ENCODE peak calls at places on chromosome 12, in nine cellular contexts. V, J, Z, P, F, X, S, E and B are unnamed samples.

GRCh38 chr12:2374092-2374740 is 321.4 kb downstream of the CACNA1C start:
- DNase-seq in V (no peak), J (no peak), Z (no peak), P (peak; percentile 74), F (no peak), X (no peak), S (no peak), E (no peak), B (no peak)

GRCh38 chr12:102484017-102484731 is 3.8 kb upstream of the IGF1 start:
- DNase-seq in V (peak; percentile 48), J (no peak), Z (peak; percentile 46), P (peak; percentile 86), F (no peak), X (peak; percentile 91), S (peak; percentile 19), E (peak; percentile 68), B (peak; percentile 72)

GRCh38 chr12:108773798-108774788 is 42.8 kb upstream of the CORO1C start:
- DNase-seq in V (peak; percentile 80), J (no peak), Z (peak; percentile 22), P (peak; percentile 90), F (no peak), X (peak; percentile 95), S (peak; percentile 63), E (no peak), B (peak; percentile 97)

GRCh38 chr12:47236109-47236714 is 156.5 kb upstream of the AMIGO2 start:
- DNase-seq in V (no peak), J (no peak), Z (no peak), P (peak; percentile 89), F (no peak), X (no peak), S (peak; percentile 67), E (peak; percentile 91), B (no peak)

GRCh38 chr12:97567619-97568110 is 105.1 kb downstream of the RMST start:
- DNase-seq in V (no peak), J (no peak), Z (no peak), P (no peak), F (no peak), X (no peak), S (no peak), E (peak; percentile 40), B (no peak)

GRCh38 chr12:19915392-19916192 is 452.7 kb upstream of the PDE3A start:
- DNase-seq in V (no peak), J (no peak), Z (peak; percentile 66), P (peak; percentile 44), F (no peak), X (no peak), S (peak; percentile 33), E (peak; percentile 36), B (no peak)

GRCh38 chr12:78406213-78406612 is 458.4 kb upstream of the SYT1 start:
- DNase-seq in V (no peak), J (no peak), Z (no peak), P (no peak), F (no peak), X (no peak), S (no peak), E (no peak), B (no peak)

GRCh38 chr12:98758331-98758730 is 113.2 kb downstream of the APAF1 start:
- DNase-seq in V (no peak), J (no peak), Z (no peak), P (peak; percentile 63), F (no peak), X (no peak), S (no peak), E (no peak), B (peak; percentile 43)

GRCh38 chr12:92546826-92547348 is 155.9 kb upstream of the PLEKHG7 start:
- DNase-seq in V (no peak), J (no peak), Z (no peak), P (no peak), F (no peak), X (no peak), S (no peak), E (no peak), B (no peak)

GRCh38 chr12:54337280-54337842 is 12.4 kb downstream of the COPZ1 start:
- DNase-seq in V (no peak), J (no peak), Z (peak; percentile 36), P (no peak), F (no peak), X (no peak), S (no peak), E (no peak), B (no peak)

GRCh38 chr12:48993787-48994186 is 5.4 kb downstream of the DDN start:
- DNase-seq in V (no peak), J (no peak), Z (no peak), P (no peak), F (no peak), X (no peak), S (no peak), E (peak; percentile 28), B (no peak)

GRCh38 chr12:43338848-43339526 is 213.0 kb downstream of the ADAMTS20 start:
- DNase-seq in V (no peak), J (no peak), Z (peak; percentile 63), P (peak; percentile 54), F (no peak), X (no peak), S (peak; percentile 44), E (peak; percentile 70), B (no peak)

GRCh38 chr12:60279224-60279623 is 683.4 kb downstream of the SLC16A7 start:
- DNase-seq in V (no peak), J (no peak), Z (no peak), P (peak; percentile 36), F (no peak), X (no peak), S (no peak), E (peak; percentile 51), B (no peak)

GRCh38 chr12:113310489-113310888 is 24.4 kb downstream of the SLC8B1 start:
- DNase-seq in V (no peak), J (no peak), Z (no peak), P (no peak), F (no peak), X (no peak), S (no peak), E (peak; percentile 51), B (no peak)

GRCh38 chr12:93803408-93803807 is 126.2 kb downstream of the CRADD start:
- DNase-seq in V (no peak), J (no peak), Z (peak; percentile 10), P (peak; percentile 92), F (no peak), X (no peak), S (no peak), E (no peak), B (no peak)

GRCh38 chr12:117073611-117074010 is 25.6 kb downstream of the TESC start:
- DNase-seq in V (no peak), J (no peak), Z (no peak), P (no peak), F (no peak), X (no peak), S (no peak), E (no peak), B (no peak)

GRCh38 chr12:6374028-6374780 is 1.2 kb downstream of the SCNN1A start:
- DNase-seq in V (no peak), J (no peak), Z (no peak), P (no peak), F (no peak), X (no peak), S (no peak), E (no peak), B (peak; percentile 18)
- H3K4me3 ChIP-seq in V (no peak overlapping the region), J (no peak overlapping the region), Z (no peak overlapping the region), P (no peak overlapping the region), F (peak overlapping the region; percentile 58), X (no peak overlapping the region), S (no peak overlapping the region), E (no peak overlapping the region), B (no peak overlapping the region)

GRCh38 chr12:132568826-132569480 is 41.4 kb downstream of the LRCOL1 start:
- DNase-seq in V (no peak), J (no peak), Z (no peak), P (no peak), F (no peak), X (no peak), S (no peak), E (no peak), B (no peak)
- H3K4me3 ChIP-seq in V (no peak overlapping the region), J (no peak overlapping the region), Z (no peak overlapping the region), P (no peak overlapping the region), F (no peak overlapping the region), X (no peak overlapping the region), S (no peak overlapping the region), E (no peak overlapping the region), B (no peak overlapping the region)

GRCh38 chr12:105085537-105085936 is 1.3 kb upstream of the ALDH1L2 start:
- DNase-seq in V (no peak), J (no peak), Z (no peak), P (no peak), F (no peak), X (no peak), S (no peak), E (no peak), B (no peak)

GRCh38 chr12:105092336-105092735 is 8.1 kb upstream of the ALDH1L2 start:
- DNase-seq in V (no peak), J (no peak), Z (peak; percentile 29), P (no peak), F (no peak), X (no peak), S (no peak), E (peak; percentile 46), B (no peak)

GRCh38 chr12:105089817-105090216 is 5.6 kb upstream of the ALDH1L2 start:
- DNase-seq in V (no peak), J (no peak), Z (no peak), P (no peak), F (no peak), X (no peak), S (no peak), E (no peak), B (no peak)

GRCh38 chr12:105091495-105092206 is 7.4 kb upstream of the ALDH1L2 start:
- DNase-seq in V (no peak), J (no peak), Z (no peak), P (no peak), F (no peak), X (no peak), S (no peak), E (no peak), B (no peak)

DNA sequence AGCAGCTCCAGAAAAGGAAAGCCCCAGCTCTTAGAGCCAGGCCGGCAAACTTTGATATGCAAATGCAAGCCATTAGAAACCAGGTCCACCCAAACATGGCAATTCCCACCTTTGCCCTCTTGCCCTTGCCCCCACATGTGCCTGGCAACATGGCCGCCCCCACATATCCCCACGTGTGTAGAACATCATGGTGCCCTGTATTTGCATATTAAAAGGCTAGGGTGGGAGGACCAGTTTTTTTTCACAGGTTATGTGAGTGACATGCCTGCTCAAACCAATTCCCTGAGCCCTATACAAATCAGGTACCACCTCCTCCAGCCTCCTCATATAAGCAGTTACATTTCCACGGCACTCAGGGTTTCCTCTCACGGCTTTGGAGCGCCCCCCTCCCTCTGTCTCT is 6.1 kb upstream of the ALDH1L2 start:
- DNase-seq in V (no peak), J (no peak), Z (no peak), P (no peak), F (no peak), X (no peak), S (no peak), E (no peak), B (no peak)
- H3K4me3 ChIP-seq in V (no peak overlapping the region), J (no peak overlapping the region), Z (no peak overlapping the region), P (no peak overlapping the region), F (no peak overlapping the region), X (no peak overlapping the region), S (no peak overlapping the region), E (no peak overlapping the region), B (no peak overlapping the region)

GRCh38 chr12:111034911-111035577 is 114.7 kb upstream of the MYL2 start:
- DNase-seq in V (no peak), J (no peak), Z (peak; percentile 13), P (no peak), F (no peak), X (no peak), S (no peak), E (no peak), B (peak; percentile 42)
- H3K4me3 ChIP-seq in V (no peak overlapping the region), J (no peak overlapping the region), Z (peak overlapping the region; percentile 98), P (no peak overlapping the region), F (no peak overlapping the region), X (no peak overlapping the region), S (no peak overlapping the region), E (peak overlapping the region; percentile 14), B (no peak overlapping the region)